ENCODE peak calls at places on chromosomes 12 and 14, in eight cellular contexts. One of them, this sample, is unnamed.

GRCh38 chr14:53209370-53209769 is 56.2 kb upstream of the DDHD1 start:
- DNase-seq in upper lobe of right lung: no peak
- DNase-seq in BJ: no peak
- DNase-seq in foreskin fibroblast: peak; percentile 22
- DNase-seq in AG10803: peak; percentile 12
- DNase-seq in neural crest cell: no peak
- DNase-seq in PC-3: no peak
- DNase-seq in omental fat pad: no peak
- DNase-seq in this sample: no peak

GRCh38 chr12:85422766-85423165 is 142.7 kb downstream of the ALX1 start:
- DNase-seq in upper lobe of right lung: no peak
- DNase-seq in BJ: no peak
- DNase-seq in foreskin fibroblast: no peak
- DNase-seq in AG10803: no peak
- DNase-seq in neural crest cell: no peak
- DNase-seq in PC-3: no peak
- DNase-seq in omental fat pad: no peak
- DNase-seq in this sample: no peak

GRCh38 chr12:108907861-108908302 is 28.0 kb downstream of the DAO start:
- DNase-seq in upper lobe of right lung: no peak
- DNase-seq in BJ: no peak
- DNase-seq in foreskin fibroblast: no peak
- DNase-seq in AG10803: peak; percentile 28
- DNase-seq in neural crest cell: no peak
- DNase-seq in PC-3: peak; percentile 55
- DNase-seq in omental fat pad: no peak
- DNase-seq in this sample: no peak

GRCh38 chr14:30607156-30607780 is 14.9 kb upstream of the SCFD1 start:
- DNase-seq in upper lobe of right lung: no peak
- DNase-seq in BJ: no peak
- DNase-seq in foreskin fibroblast: no peak
- DNase-seq in AG10803: peak; percentile 23
- DNase-seq in neural crest cell: no peak
- DNase-seq in PC-3: no peak
- DNase-seq in omental fat pad: no peak
- DNase-seq in this sample: no peak

GRCh38 chr14:20262642-20263128 is 23.6 kb downstream of the OR11H4 start:
- DNase-seq in upper lobe of right lung: no peak
- DNase-seq in BJ: peak; percentile 26
- DNase-seq in foreskin fibroblast: peak; percentile 53
- DNase-seq in AG10803: peak; percentile 67
- DNase-seq in neural crest cell: no peak
- DNase-seq in PC-3: peak; percentile 93
- DNase-seq in omental fat pad: no peak
- DNase-seq in this sample: no peak

GRCh38 chr12:89657090-89657489 is 51.5 kb downstream of the ATP2B1 start:
- DNase-seq in upper lobe of right lung: no peak
- DNase-seq in BJ: no peak
- DNase-seq in foreskin fibroblast: no peak
- DNase-seq in AG10803: no peak
- DNase-seq in neural crest cell: no peak
- DNase-seq in PC-3: no peak
- DNase-seq in omental fat pad: no peak
- DNase-seq in this sample: no peak

GRCh38 chr14:28763914-28764848 is 2.4 kb upstream of the FOXG1 start:
- DNase-seq in upper lobe of right lung: no peak
- DNase-seq in BJ: no peak
- DNase-seq in foreskin fibroblast: no peak
- DNase-seq in AG10803: no peak
- DNase-seq in neural crest cell: no peak
- DNase-seq in PC-3: peak; percentile 42
- DNase-seq in omental fat pad: no peak
- DNase-seq in this sample: no peak

GRCh38 chr12:124295431-124296058 is 652 bp downstream of the RFLNA start:
- DNase-seq in upper lobe of right lung: no peak
- DNase-seq in BJ: no peak
- DNase-seq in foreskin fibroblast: no peak
- DNase-seq in AG10803: no peak
- DNase-seq in neural crest cell: no peak
- DNase-seq in PC-3: no peak
- DNase-seq in omental fat pad: no peak
- DNase-seq in this sample: no peak

GRCh38 chr14:71961972-71962371 is 29.7 kb downstream of the RGS6 start:
- DNase-seq in upper lobe of right lung: no peak
- DNase-seq in BJ: no peak
- DNase-seq in foreskin fibroblast: no peak
- DNase-seq in AG10803: no peak
- DNase-seq in neural crest cell: no peak
- DNase-seq in PC-3: no peak
- DNase-seq in omental fat pad: no peak
- DNase-seq in this sample: no peak

GRCh38 chr14:96751505-96751904 is 45.7 kb upstream of the VRK1 start:
- DNase-seq in upper lobe of right lung: no peak
- DNase-seq in BJ: no peak
- DNase-seq in foreskin fibroblast: no peak
- DNase-seq in AG10803: no peak
- DNase-seq in neural crest cell: no peak
- DNase-seq in PC-3: no peak
- DNase-seq in omental fat pad: no peak
- DNase-seq in this sample: no peak

GRCh38 chr14:35988972-35989690 is 163.0 kb downstream of the BRMS1L start:
- DNase-seq in upper lobe of right lung: no peak
- DNase-seq in BJ: no peak
- DNase-seq in foreskin fibroblast: no peak
- DNase-seq in AG10803: no peak
- DNase-seq in neural crest cell: no peak
- DNase-seq in PC-3: peak; percentile 65
- DNase-seq in omental fat pad: no peak
- DNase-seq in this sample: no peak

GRCh38 chr14:57987596-57988300 is 121.9 kb upstream of the SLC35F4 start:
- DNase-seq in upper lobe of right lung: no peak
- DNase-seq in BJ: no peak
- DNase-seq in foreskin fibroblast: no peak
- DNase-seq in AG10803: no peak
- DNase-seq in neural crest cell: no peak
- DNase-seq in PC-3: peak; percentile 60
- DNase-seq in omental fat pad: no peak
- DNase-seq in this sample: no peak

GRCh38 chr12:121602766-121603165 is 21.9 kb upstream of the KDM2B start:
- DNase-seq in upper lobe of right lung: no peak
- DNase-seq in BJ: no peak
- DNase-seq in foreskin fibroblast: no peak
- DNase-seq in AG10803: no peak
- DNase-seq in neural crest cell: no peak
- DNase-seq in PC-3: no peak
- DNase-seq in omental fat pad: no peak
- DNase-seq in this sample: no peak

GRCh38 chr14:102451064-102451352 is 58.6 kb downstream of the ANKRD9 start:
- DNase-seq in upper lobe of right lung: no peak
- DNase-seq in BJ: no peak
- DNase-seq in foreskin fibroblast: no peak
- DNase-seq in AG10803: no peak
- DNase-seq in neural crest cell: no peak
- DNase-seq in PC-3: no peak
- DNase-seq in omental fat pad: no peak
- DNase-seq in this sample: no peak

GRCh38 chr12:6950401-6950801 is 755 bp upstream of the PTPN6 start:
- DNase-seq in upper lobe of right lung: peak; percentile 49
- DNase-seq in BJ: no peak
- DNase-seq in foreskin fibroblast: no peak
- DNase-seq in AG10803: no peak
- DNase-seq in neural crest cell: no peak
- DNase-seq in PC-3: no peak
- DNase-seq in omental fat pad: no peak
- DNase-seq in this sample: no peak

GRCh38 chr14:91380610-91381371 is 36.8 kb downstream of the CCDC88C start:
- DNase-seq in upper lobe of right lung: no peak
- DNase-seq in BJ: no peak
- DNase-seq in foreskin fibroblast: no peak
- DNase-seq in AG10803: no peak
- DNase-seq in neural crest cell: no peak
- DNase-seq in PC-3: no peak
- DNase-seq in omental fat pad: no peak
- DNase-seq in this sample: no peak

GRCh38 chr14:20697273-20698017 is 8.9 kb downstream of the ANG start:
- DNase-seq in upper lobe of right lung: no peak
- DNase-seq in BJ: no peak
- DNase-seq in foreskin fibroblast: peak; percentile 65
- DNase-seq in AG10803: peak; percentile 58
- DNase-seq in neural crest cell: peak; percentile 71
- DNase-seq in PC-3: peak; percentile 95
- DNase-seq in omental fat pad: peak; percentile 53
- DNase-seq in this sample: no peak

GRCh38 chr14:68349900-68350323 is 443.0 kb downstream of the ZFP36L1 start:
- DNase-seq in upper lobe of right lung: no peak
- DNase-seq in BJ: no peak
- DNase-seq in foreskin fibroblast: peak; percentile 57
- DNase-seq in AG10803: no peak
- DNase-seq in neural crest cell: no peak
- DNase-seq in PC-3: no peak
- DNase-seq in omental fat pad: no peak
- DNase-seq in this sample: no peak

GRCh38 chr12:52600071-52600470 is 1.2 kb downstream of the KRT72 start:
- DNase-seq in upper lobe of right lung: peak; percentile 12
- DNase-seq in BJ: no peak
- DNase-seq in foreskin fibroblast: no peak
- DNase-seq in AG10803: no peak
- DNase-seq in neural crest cell: no peak
- DNase-seq in PC-3: no peak
- DNase-seq in omental fat pad: no peak
- DNase-seq in this sample: no peak

GRCh38 chr12:89707623-89707991 is 1.0 kb downstream of the ATP2B1 start:
- DNase-seq in upper lobe of right lung: peak; percentile 65
- DNase-seq in BJ: no peak
- DNase-seq in foreskin fibroblast: no peak
- DNase-seq in AG10803: no peak
- DNase-seq in neural crest cell: peak; percentile 35
- DNase-seq in PC-3: no peak
- DNase-seq in omental fat pad: no peak
- DNase-seq in this sample: no peak

GRCh38 chr14:37232907-37233481 is 35.3 kb downstream of the MIPOL1 start:
- DNase-seq in upper lobe of right lung: no peak
- DNase-seq in BJ: no peak
- DNase-seq in foreskin fibroblast: peak; percentile 46
- DNase-seq in AG10803: peak; percentile 70
- DNase-seq in neural crest cell: peak; percentile 9
- DNase-seq in PC-3: peak; percentile 89
- DNase-seq in omental fat pad: no peak
- DNase-seq in this sample: peak; percentile 36

GRCh38 chr14:76309572-76310551 is 66.1 kb upstream of the ESRRB start:
- DNase-seq in upper lobe of right lung: no peak
- DNase-seq in BJ: no peak
- DNase-seq in foreskin fibroblast: no peak
- DNase-seq in AG10803: no peak
- DNase-seq in neural crest cell: no peak
- DNase-seq in PC-3: no peak
- DNase-seq in omental fat pad: no peak
- DNase-seq in this sample: no peak

GRCh38 chr12:6285532-6286306 is 24.8 kb upstream of the PLEKHG6 start:
- DNase-seq in upper lobe of right lung: no peak
- DNase-seq in BJ: no peak
- DNase-seq in foreskin fibroblast: peak; percentile 52
- DNase-seq in AG10803: no peak
- DNase-seq in neural crest cell: no peak
- DNase-seq in PC-3: peak; percentile 77
- DNase-seq in omental fat pad: no peak
- DNase-seq in this sample: no peak

GRCh38 chr12:14138495-14138894 is 157.1 kb upstream of the GRIN2B start:
- DNase-seq in upper lobe of right lung: no peak
- DNase-seq in BJ: no peak
- DNase-seq in foreskin fibroblast: no peak
- DNase-seq in AG10803: no peak
- DNase-seq in neural crest cell: peak; percentile 8
- DNase-seq in PC-3: no peak
- DNase-seq in omental fat pad: no peak
- DNase-seq in this sample: no peak
- TF ChIP-seq CTCF in upper lobe of right lung: no peak
- TF ChIP-seq CTCF in BJ: no peak
- TF ChIP-seq CTCF in foreskin fibroblast: no peak
- TF ChIP-seq CTCF in AG10803: no peak
- TF ChIP-seq CTCF in neural crest cell: peak; percentile 62
- TF ChIP-seq CTCF in PC-3: peak; percentile 11
- TF ChIP-seq CTCF in omental fat pad: no peak
- TF ChIP-seq CTCF in this sample: no peak

DNA sequence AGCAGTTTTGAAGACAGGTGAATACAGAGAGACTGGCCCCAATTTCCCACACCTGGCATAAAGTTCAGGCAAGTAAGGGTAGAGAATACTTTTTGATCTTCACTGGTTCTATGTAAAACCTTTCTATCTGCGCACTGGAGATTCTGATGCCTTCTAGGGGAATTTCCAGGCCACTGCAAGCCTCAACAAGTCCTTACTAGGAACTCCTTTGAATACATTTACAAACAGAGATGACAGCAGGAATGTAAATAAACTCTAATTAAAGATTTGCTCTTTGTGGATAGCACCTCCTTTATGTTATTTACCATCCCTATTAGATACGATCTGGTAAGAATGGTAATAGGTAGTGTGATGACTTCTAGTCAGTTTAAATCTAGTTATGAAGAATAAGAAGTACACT is 69.2 kb downstream of the NTN4 start:
- DNase-seq in upper lobe of right lung: no peak
- DNase-seq in BJ: no peak
- DNase-seq in foreskin fibroblast: no peak
- DNase-seq in AG10803: peak; percentile 16
- DNase-seq in neural crest cell: no peak
- DNase-seq in PC-3: peak; percentile 16
- DNase-seq in omental fat pad: no peak
- DNase-seq in this sample: no peak
- TF ChIP-seq CTCF in upper lobe of right lung: no peak
- TF ChIP-seq CTCF in BJ: peak; percentile 25
- TF ChIP-seq CTCF in foreskin fibroblast: peak; percentile 22
- TF ChIP-seq CTCF in AG10803: peak; percentile 31
- TF ChIP-seq CTCF in neural crest cell: no peak
- TF ChIP-seq CTCF in PC-3: peak; percentile 44
- TF ChIP-seq CTCF in omental fat pad: no peak
- TF ChIP-seq CTCF in this sample: peak; percentile 19

DNA sequence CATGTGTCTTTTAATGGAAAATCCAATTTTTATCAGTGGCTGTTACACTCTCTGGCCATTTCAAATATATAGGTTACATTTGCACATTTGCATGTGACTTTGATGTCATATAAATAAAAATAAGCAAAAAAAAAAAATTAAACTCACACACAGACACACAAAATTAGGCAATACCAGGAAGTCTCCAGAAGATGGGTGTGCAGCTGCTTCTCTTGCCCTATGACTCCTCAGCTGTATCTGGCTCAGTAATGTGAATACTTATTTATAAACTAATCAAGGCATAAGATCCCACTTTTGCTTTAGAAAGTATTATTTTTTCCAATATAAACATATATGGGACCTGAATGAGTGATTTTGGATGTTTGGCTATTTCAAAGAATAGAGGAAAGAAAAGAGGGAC is 461.1 kb downstream of the LRIG3 start:
- DNase-seq in upper lobe of right lung: no peak
- DNase-seq in BJ: no peak
- DNase-seq in foreskin fibroblast: no peak
- DNase-seq in AG10803: peak; percentile 13
- DNase-seq in neural crest cell: no peak
- DNase-seq in PC-3: no peak
- DNase-seq in omental fat pad: no peak
- DNase-seq in this sample: no peak
- TF ChIP-seq CTCF in upper lobe of right lung: no peak
- TF ChIP-seq CTCF in BJ: no peak
- TF ChIP-seq CTCF in foreskin fibroblast: no peak
- TF ChIP-seq CTCF in AG10803: no peak
- TF ChIP-seq CTCF in neural crest cell: no peak
- TF ChIP-seq CTCF in PC-3: no peak
- TF ChIP-seq CTCF in omental fat pad: no peak
- TF ChIP-seq CTCF in this sample: no peak

GRCh38 chr14:70567791-70568190 is 32.7 kb downstream of the MED6 start:
- DNase-seq in upper lobe of right lung: no peak
- DNase-seq in BJ: no peak
- DNase-seq in foreskin fibroblast: peak; percentile 11
- DNase-seq in AG10803: peak; percentile 24
- DNase-seq in neural crest cell: peak; percentile 3
- DNase-seq in PC-3: peak; percentile 70
- DNase-seq in omental fat pad: no peak
- DNase-seq in this sample: no peak
- TF ChIP-seq CTCF in upper lobe of right lung: peak; percentile 39
- TF ChIP-seq CTCF in BJ: peak; percentile 58
- TF ChIP-seq CTCF in foreskin fibroblast: peak; percentile 59
- TF ChIP-seq CTCF in AG10803: peak; percentile 59
- TF ChIP-seq CTCF in neural crest cell: peak; percentile 63
- TF ChIP-seq CTCF in PC-3: peak; percentile 90
- TF ChIP-seq CTCF in omental fat pad: no peak
- TF ChIP-seq CTCF in this sample: peak; percentile 41